ENCODE peak calls at places on chromosome 18, in ten cellular contexts. X is GM23338; Z is mesothelial cell of epicardium; I is mucosa of descending colon; S is tibial nerve; A is fibroblast of pulmonary artery; H is fibroblast of villous mesenchyme; J is fibroblast of mammary gland; Y is activated CD8-positive, alpha-beta T cell treated with anti-CD3 and anti-CD28 coated beads for 36 hours; G is BE2C. B is an unnamed sample.

GRCh38 chr18:70663141-70663540 is 374.3 kb downstream of the SOCS6 start:
- DNase-seq in X (no peak), Z (no peak), I (no peak), S (no peak), A (peak; percentile 42), H (no peak), J (peak; percentile 4), Y (no peak), G (no peak), B (no peak)

GRCh38 chr18:69401475-69402218 is 959 bp downstream of the DOK6 start:
- DNase-seq in X (peak; percentile 31), Z (no peak), I (no peak), S (no peak), A (peak; percentile 28), H (peak; percentile 19), J (peak; percentile 28), Y (no peak), G (no peak), B (peak; percentile 9)

GRCh38 chr18:38796762-38797161 is 1231.2 kb upstream of the CELF4 start:
- DNase-seq in X (no peak), Z (no peak), I (no peak), S (no peak), A (no peak), H (no peak), J (no peak), Y (no peak), G (no peak), B (no peak)

GRCh38 chr18:21489119-21489750 is 111.3 kb downstream of the ESCO1 start:
- DNase-seq in X (peak; percentile 90), Z (no peak), I (peak; percentile 64), S (no peak), A (peak; percentile 76), H (peak; percentile 70), J (peak; percentile 64), Y (peak; percentile 46), G (peak; percentile 41), B (peak; percentile 26)

GRCh38 chr18:68033466-68033865 is 516.9 kb upstream of the DSEL start:
- DNase-seq in X (no peak), Z (no peak), I (no peak), S (no peak), A (peak; percentile 62), H (no peak), J (peak; percentile 41), Y (no peak), G (no peak), B (no peak)

GRCh38 chr18:6885992-6886823 is 156.7 kb downstream of the ARHGAP28 start:
- DNase-seq in X (peak; percentile 77), Z (no peak), I (peak; percentile 63), S (no peak), A (peak; percentile 71), H (peak; percentile 65), J (peak; percentile 65), Y (peak; percentile 14), G (peak; percentile 40), B (no peak)

GRCh38 chr18:2400701-2401191 is 170.6 kb downstream of the METTL4 start:
- DNase-seq in X (no peak), Z (no peak), I (no peak), S (no peak), A (no peak), H (no peak), J (peak; percentile 7), Y (no peak), G (no peak), B (no peak)

GRCh38 chr18:44937985-44938384 is 257.3 kb downstream of the SETBP1 start:
- DNase-seq in X (no peak), Z (no peak), I (no peak), S (no peak), A (no peak), H (no peak), J (no peak), Y (no peak), G (peak; percentile 26), B (no peak)

GRCh38 chr18:57461652-57462269 is 26.6 kb downstream of the ONECUT2 start:
- DNase-seq in X (no peak), Z (no peak), I (no peak), S (no peak), A (no peak), H (no peak), J (no peak), Y (no peak), G (peak; percentile 70), B (no peak)

GRCh38 chr18:57803119-57803969 is at the start of gene ATP8B1:
- DNase-seq in X (peak; percentile 93), Z (peak; percentile 82), I (peak; percentile 93), S (no peak), A (peak; percentile 68), H (peak; percentile 68), J (peak; percentile 61), Y (peak; percentile 24), G (peak; percentile 15), B (peak; percentile 82)

GRCh38 chr18:48808476-48808875 is 142.3 kb downstream of the SMAD7 start:
- DNase-seq in X (no peak), Z (no peak), I (no peak), S (no peak), A (no peak), H (no peak), J (peak; percentile 32), Y (no peak), G (no peak), B (no peak)

GRCh38 chr18:44036500-44036899 is 644.2 kb upstream of the SETBP1 start:
- DNase-seq in X (no peak), Z (no peak), I (peak; percentile 6), S (peak; percentile 15), A (peak; percentile 35), H (no peak), J (no peak), Y (no peak), G (peak; percentile 74), B (peak; percentile 8)

GRCh38 chr18:22800551-22800951 is 132.6 kb upstream of the RBBP8 start:
- DNase-seq in X (no peak), Z (no peak), I (no peak), S (no peak), A (peak; percentile 48), H (peak; percentile 85), J (peak; percentile 68), Y (no peak), G (no peak), B (no peak)

GRCh38 chr18:63320690-63321265 is 1.2 kb upstream of the BCL2 start:
- DNase-seq in X (peak; percentile 67), Z (peak; percentile 25), I (peak; percentile 75), S (no peak), A (no peak), H (no peak), J (peak; percentile 42), Y (peak; percentile 83), G (no peak), B (peak; percentile 34)

GRCh38 chr18:79513381-79514081 is 117.8 kb downstream of the NFATC1 start:
- DNase-seq in X (no peak), Z (no peak), I (no peak), S (no peak), A (no peak), H (no peak), J (no peak), Y (no peak), G (no peak), B (peak; percentile 16)
- TF ChIP-seq CTCF in X (no peak), Z (no peak), I (no peak), S (no peak), A (no peak), H (no peak), J (no peak), Y (no peak), G (no peak), B (no peak)

GRCh38 chr18:5543854-5544389 is at the start of gene EPB41L3:
- DNase-seq in X (peak; percentile 54), Z (peak; percentile 33), I (peak; percentile 10), S (no peak), A (peak; percentile 26), H (no peak), J (peak; percentile 16), Y (no peak), G (no peak), B (peak; percentile 28)

GRCh38 chr18:5542393-5543035 is 1.3 kb downstream of the EPB41L3 start:
- DNase-seq in X (peak; percentile 50), Z (no peak), I (peak; percentile 26), S (no peak), A (no peak), H (no peak), J (peak; percentile 63), Y (no peak), G (no peak), B (peak; percentile 27)

GRCh38 chr18:5543036-5543671 is 643 bp downstream of the EPB41L3 start:
- DNase-seq in X (peak; percentile 74), Z (peak; percentile 29), I (peak; percentile 3), S (no peak), A (no peak), H (no peak), J (no peak), Y (no peak), G (no peak), B (peak; percentile 16)

GRCh38 chr18:5546660-5547059 is 2.9 kb upstream of the EPB41L3 start:
- DNase-seq in X (peak; percentile 80), Z (no peak), I (peak; percentile 19), S (no peak), A (peak; percentile 76), H (peak; percentile 10), J (peak; percentile 77), Y (no peak), G (no peak), B (no peak)
- TF ChIP-seq CTCF in X (peak; percentile 73), Z (no peak), I (no peak), S (peak; percentile 10), A (peak; percentile 81), H (peak; percentile 14), J (peak; percentile 91), Y (no peak), G (no peak), B (peak; percentile 13)

DNA sequence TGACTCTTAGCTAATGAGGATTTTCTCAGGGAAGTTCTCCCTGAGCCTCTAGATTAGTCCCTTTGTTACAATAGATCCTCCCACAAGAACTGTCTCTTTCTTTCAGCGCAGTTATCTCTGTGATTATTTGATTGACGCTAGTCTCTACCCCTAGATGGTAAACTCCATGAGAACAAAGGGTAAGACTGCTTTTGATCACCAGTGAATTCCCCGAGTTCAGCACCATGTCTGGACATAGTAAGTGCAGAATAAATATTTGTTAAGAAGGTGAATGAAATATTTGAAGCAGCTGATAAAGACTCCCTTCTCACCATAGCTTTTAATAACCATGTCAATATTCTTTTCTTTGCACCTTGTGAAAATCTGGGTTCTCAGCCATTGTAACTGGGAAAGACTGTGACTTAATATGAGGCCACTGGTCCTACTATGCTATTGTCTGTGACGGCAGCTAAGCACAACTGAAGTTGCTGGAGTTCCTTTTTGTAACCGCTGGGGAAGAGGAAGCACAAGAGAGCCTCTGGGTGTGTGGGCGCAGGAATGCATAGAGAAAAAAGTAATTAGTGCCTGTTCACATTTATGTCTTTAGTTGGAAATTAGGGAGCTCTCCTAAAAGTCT is 214.7 kb downstream of the TGIF1 start:
- DNase-seq in X (peak; percentile 51), Z (no peak), I (no peak), S (no peak), A (no peak), H (no peak), J (no peak), Y (peak; percentile 46), G (no peak), B (no peak)
- TF ChIP-seq CTCF in X (no peak), Z (no peak), I (no peak), S (no peak), A (no peak), H (no peak), J (no peak), Y (no peak), G (no peak), B (no peak)

GRCh38 chr18:74965682-74966081 is 243.3 kb downstream of the PTGR3 start:
- DNase-seq in X (no peak), Z (no peak), I (no peak), S (no peak), A (no peak), H (no peak), J (no peak), Y (no peak), G (no peak), B (no peak)

GRCh38 chr18:74963820-74964446 is 245.0 kb downstream of the PTGR3 start:
- DNase-seq in X (peak; percentile 76), Z (no peak), I (peak; percentile 69), S (no peak), A (peak; percentile 67), H (peak; percentile 52), J (peak; percentile 68), Y (no peak), G (peak; percentile 31), B (peak; percentile 61)
- TF ChIP-seq CTCF in X (peak; percentile 74), Z (no peak), I (no peak), S (peak; percentile 7), A (peak; percentile 48), H (peak; percentile 57), J (peak; percentile 58), Y (peak; percentile 23), G (peak; percentile 59), B (no peak)